ENCODE peak calls at places on chromosome 19, in four cellular contexts. J is AG04450, F is tibial nerve, A is thyroid gland. K is an unnamed sample.
A peak's percentile ranks its signal among the peaks of the same experiment; 100 is the strongest.

GRCh38 chr19:4012092-4012974 is 4.8 kb downstream of the PIAS4 start:
- DNase-seq in J (no peak), F (no peak), A (peak; percentile 23), K (no peak)

GRCh38 chr19:4100647-4101495 is 23.1 kb downstream of the MAP2K2 start:
- DNase-seq in F (no peak), A (no peak), J (no peak), K (no peak)

GRCh38 chr19:34600366-34600765 is 76.6 kb downstream of the SCGB2B2 start:
- DNase-seq in F (no peak), A (no peak), J (no peak), K (no peak)

GRCh38 chr19:4499855-4500254 is 18.4 kb downstream of the PLIN4 start:
- DNase-seq in F (no peak), A (no peak), J (no peak), K (no peak)

GRCh38 chr19:40690050-40690698 is at the start of gene NUMBL:
- DNase-seq in F (no peak), J (no peak), A (no peak), K (no peak)

GRCh38 chr19:49890349-49891311 is 6.1 kb downstream of the IL4I1 start:
- DNase-seq in A (peak; percentile 50), F (no peak), J (no peak), K (no peak)

GRCh38 chr19:16319466-16319865 is 5.2 kb upstream of the KLF2 start:
- DNase-seq in J (no peak), A (no peak), F (no peak), K (no peak)

GRCh38 chr19:19643158-19644053 is at the start of gene GMIP:
- DNase-seq in F (peak; percentile 40), A (peak; percentile 78), J (no peak), K (no peak)

GRCh38 chr19:33794578-33795369 is 1.9 kb upstream of the KCTD15 start:
- DNase-seq in J (no peak), F (no peak), A (peak; percentile 37), K (no peak)

GRCh38 chr19:13817018-13817614 is 21.9 kb downstream of the ZSWIM4 start:
- DNase-seq in A (peak; percentile 68), J (no peak), F (no peak), K (no peak)

GRCh38 chr19:40603071-40603718 is 2.0 kb downstream of the LTBP4 start:
- DNase-seq in F (no peak), J (no peak), A (peak; percentile 72), K (no peak)

GRCh38 chr19:19404879-19405860 is at the start of gene GATAD2A:
- DNase-seq in J (peak; percentile 79), A (peak; percentile 89), F (peak; percentile 92), K (peak; percentile 64)

GRCh38 chr19:18861917-18862316 is 30.2 kb downstream of the UPF1 start:
- DNase-seq in F (no peak), A (no peak), J (no peak), K (no peak)

GRCh38 chr19:55493650-55494171 is 5.5 kb downstream of the SSC5D start:
- DNase-seq in A (no peak), J (no peak), F (no peak), K (no peak)

GRCh38 chr19:55494172-55494761 is 6.0 kb downstream of the SSC5D start:
- DNase-seq in A (no peak), F (no peak), J (no peak), K (no peak)

GRCh38 chr19:55492362-55492944 is 4.2 kb downstream of the SSC5D start:
- DNase-seq in F (no peak), A (no peak), J (no peak), K (no peak)

GRCh38 chr19:55491546-55492360 is 3.5 kb downstream of the SSC5D start:
- DNase-seq in A (no peak), F (no peak), J (no peak), K (no peak)

GRCh38 chr19:55493052-55493649 is 4.9 kb downstream of the SSC5D start:
- DNase-seq in F (no peak), A (no peak), J (no peak), K (no peak)
- H3K4me3 ChIP-seq in F (no peak overlapping the region), A (no peak overlapping the region), J (peak overlapping the region; percentile 45), K (peak overlapping the region; percentile 50)

DNA sequence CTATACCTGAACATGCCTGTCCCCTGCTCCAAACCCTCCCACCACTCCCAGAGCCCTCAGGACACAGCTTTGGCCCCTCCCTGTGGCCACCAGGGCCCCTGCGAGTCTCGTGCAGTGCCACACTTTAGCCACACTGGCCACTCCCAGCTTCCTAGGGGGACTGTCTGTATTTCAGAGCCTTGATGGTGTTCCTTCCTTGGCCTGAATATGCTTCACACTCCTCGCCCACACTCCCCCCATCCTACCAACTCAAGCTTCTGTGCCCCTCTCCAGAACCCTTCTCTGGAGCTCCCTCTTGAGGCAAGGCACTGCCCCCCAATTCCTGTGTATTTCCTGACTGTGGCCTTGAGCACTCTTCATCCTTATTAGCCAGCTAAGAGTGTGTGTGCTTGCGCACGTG is 80.2 kb downstream of the DPF1 start:
- DNase-seq in F (no peak), A (no peak), J (no peak), K (no peak)
- TF ChIP-seq CTCF in F (no peak), A (no peak), J (peak; percentile 34), K (peak; percentile 25)

DNA sequence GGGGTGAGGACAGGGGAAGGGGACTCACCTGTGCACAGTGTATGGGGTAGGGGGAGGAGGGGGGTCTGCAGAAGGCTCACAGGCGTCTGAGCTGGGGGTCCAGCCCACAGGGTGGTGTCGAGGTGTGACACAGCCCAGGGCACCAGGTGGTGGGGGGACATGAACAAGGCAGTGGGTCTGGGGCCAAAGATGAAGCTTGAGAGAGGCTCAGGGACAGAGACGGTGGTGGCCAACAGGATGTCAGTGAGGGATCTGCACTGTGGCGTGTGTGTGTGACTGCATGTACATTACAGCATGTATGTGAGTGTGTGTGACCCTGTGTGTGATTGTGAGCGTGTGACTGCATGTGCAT is 1.7 kb downstream of the ADAMTS10 start:
- DNase-seq in F (no peak), J (no peak), A (no peak), K (no peak)
- H3K4me3 ChIP-seq in F (peak overlapping the region; percentile 50), J (peak overlapping the region; percentile 87), A (peak overlapping the region; percentile 45), K (peak overlapping the region; percentile 48)

GRCh38 chr19:44585371-44586141 is 27.8 kb upstream of the IGSF23 start:
- DNase-seq in A (no peak), F (no peak), J (no peak), K (peak; percentile 34)
- TF ChIP-seq CTCF in A (no peak), F (no peak), J (peak; percentile 29), K (peak; percentile 39)

GRCh38 chr19:639251-640155 is at the start of gene FGF22:
- DNase-seq in F (peak; percentile 93), A (peak; percentile 86), J (peak; percentile 30), K (no peak)
- H3K4me3 ChIP-seq in F (peak within 1 kb of the TSS; percentile 42), A (no peak within 1 kb of the TSS), J (peak within 1 kb of the TSS; percentile 50), K (peak within 1 kb of the TSS; percentile 54)

DNA sequence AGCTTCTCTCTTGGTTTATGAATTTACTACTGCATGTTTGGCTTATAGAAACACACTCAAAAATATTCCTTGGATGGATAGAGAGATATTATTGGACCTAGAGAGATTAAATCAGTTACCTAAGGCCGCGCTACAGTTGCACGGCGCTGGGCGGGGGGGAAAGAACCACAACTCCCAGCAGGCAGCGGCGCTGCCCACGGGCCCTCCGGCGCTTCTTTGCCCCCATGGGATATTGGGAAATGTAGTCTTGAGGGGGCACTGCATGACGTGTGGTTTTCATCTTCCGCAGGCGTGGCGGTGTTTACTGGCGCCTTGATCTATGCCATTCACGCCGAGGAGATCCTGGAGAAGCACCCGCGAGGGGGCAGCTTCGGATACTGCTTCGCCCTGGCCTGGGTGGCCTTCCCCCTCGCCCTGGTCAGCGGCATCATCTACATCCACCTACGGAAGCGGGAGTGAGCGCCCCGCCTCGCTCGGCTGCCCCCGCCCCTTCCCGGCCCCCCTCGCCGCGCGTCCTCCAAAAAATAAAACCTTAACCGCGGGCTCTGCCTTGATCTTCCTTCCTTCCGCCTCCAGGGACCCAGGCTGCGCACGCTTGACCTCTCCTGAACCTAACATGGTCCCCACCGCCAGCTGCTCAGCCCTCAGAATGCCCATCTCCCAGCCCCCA is 4.8 kb downstream of the EMP3 start:
- DNase-seq in F (peak; percentile 28), A (peak; percentile 87), J (no peak), K (no peak)
- TF ChIP-seq CTCF in F (no peak), A (no peak), J (no peak), K (no peak)

K was measured in AG09309.